ENCODE peak calls at places on chromosomes 4 and X, in five cellular contexts. A is GM23338, Q is astrocyte of the spinal cord, Z is dorsolateral prefrontal cortex, F is cardiac fibroblast. V is an unnamed sample.
A peak's percentile ranks its signal among the peaks of the same experiment; 100 is the strongest.

GRCh38 chr4:78645853-78646757 is 94.5 kb downstream of the ANXA3 start:
- DNase-seq in Q (peak; percentile 94), Z (peak; percentile 48), F (peak; percentile 97), A (no peak), V (peak; percentile 92)

GRCh38 chr4:15078682-15079642 is 76.7 kb downstream of the CPEB2 start:
- DNase-seq in A (no peak), F (peak; percentile 48), Q (peak; percentile 49), Z (no peak), V (no peak)

GRCh38 chr4:38681283-38682066 is 17.5 kb downstream of the KLF3 start:
- DNase-seq in Q (peak; percentile 77), Z (no peak), F (peak; percentile 89), A (no peak), V (peak; percentile 80)

GRCh38 chr4:15906024-15906443 is 32.5 kb downstream of the FGFBP1 start:
- DNase-seq in Z (no peak), Q (no peak), F (no peak), A (peak; percentile 75), V (no peak)

GRCh38 chr4:87461281-87461700 is 38.9 kb downstream of the NUDT9 start:
- DNase-seq in A (no peak), F (no peak), Z (no peak), Q (peak; percentile 49), V (peak; percentile 8)

GRCh38 chr4:168388890-168389289 is 70.3 kb upstream of the DDX60 start:
- DNase-seq in A (no peak), F (peak; percentile 33), Q (peak; percentile 57), Z (no peak), V (no peak)

GRCh38 chrX:94107981-94108380 is 434.0 kb downstream of the FAM133A start:
- DNase-seq in Q (no peak), Z (no peak), F (no peak), A (peak; percentile 1), V (no peak)

GRCh38 chr4:101355767-101356702 is 8.7 kb upstream of the PPP3CA start:
- DNase-seq in F (peak; percentile 83), A (no peak), Q (peak; percentile 84), Z (no peak), V (peak; percentile 77)

GRCh38 chrX:39065051-39065871 is 264.0 kb downstream of the MID1IP1 start:
- DNase-seq in Z (no peak), Q (no peak), F (no peak), A (peak; percentile 43), V (no peak)

GRCh38 chr4:5890063-5890727 is 2.7 kb downstream of the CRMP1 start:
- DNase-seq in Q (peak; percentile 18), A (peak; percentile 93), Z (peak; percentile 83), F (no peak), V (no peak)

GRCh38 chr4:182193261-182193660 is 49.9 kb upstream of the TENM3 start:
- DNase-seq in A (no peak), F (no peak), Z (no peak), Q (no peak), V (no peak)

GRCh38 chr4:156138781-156139280 is 185.2 kb upstream of the CTSO start:
- DNase-seq in A (no peak), Q (no peak), Z (no peak), F (no peak), V (no peak)

GRCh38 chr4:27463816-27464215 is 603.2 kb downstream of the STIM2 start:
- DNase-seq in F (no peak), A (no peak), Z (no peak), Q (peak; percentile 84), V (peak; percentile 45)

GRCh38 chr4:7964459-7964858 is 24.8 kb upstream of the AFAP1 start:
- DNase-seq in F (no peak), Z (no peak), Q (no peak), A (no peak), V (no peak)

GRCh38 chr4:127505203-127505602 is 127.6 kb upstream of the INTU start:
- DNase-seq in Q (peak; percentile 89), Z (no peak), A (no peak), F (peak; percentile 87), V (peak; percentile 88)

GRCh38 chrX:9912341-9912740 is 54.8 kb upstream of the CLDN34 start:
- DNase-seq in A (peak; percentile 51), Z (no peak), Q (peak; percentile 8), F (peak; percentile 23), V (no peak)
- H3K4me3 ChIP-seq in A (no peak overlapping the region), Z (peak overlapping the region; percentile 55), Q (peak overlapping the region; percentile 10), F (peak overlapping the region; percentile 5), V (no peak overlapping the region)

GRCh38 chrX:7067266-7067665 is 80.2 kb upstream of the STS start:
- DNase-seq in F (no peak), Z (no peak), Q (no peak), A (no peak), V (no peak)

GRCh38 chrX:7071390-7071789 is 76.1 kb upstream of the STS start:
- DNase-seq in Q (no peak), Z (no peak), F (no peak), A (no peak), V (no peak)

GRCh38 chrX:7065473-7065872 is 82.0 kb upstream of the STS start:
- DNase-seq in Z (no peak), Q (no peak), F (no peak), A (no peak), V (no peak)

GRCh38 chrX:7069556-7069955 is 78.0 kb upstream of the STS start:
- DNase-seq in Q (no peak), Z (no peak), A (peak; percentile 12), F (no peak), V (no peak)

GRCh38 chrX:7068939-7069367 is 78.6 kb upstream of the STS start:
- DNase-seq in F (no peak), Z (no peak), Q (no peak), A (peak; percentile 44), V (no peak)
- TF ChIP-seq CTCF in F (peak; percentile 36), Z (no peak), Q (peak; percentile 51), A (peak; percentile 44), V (peak; percentile 47)

DNA sequence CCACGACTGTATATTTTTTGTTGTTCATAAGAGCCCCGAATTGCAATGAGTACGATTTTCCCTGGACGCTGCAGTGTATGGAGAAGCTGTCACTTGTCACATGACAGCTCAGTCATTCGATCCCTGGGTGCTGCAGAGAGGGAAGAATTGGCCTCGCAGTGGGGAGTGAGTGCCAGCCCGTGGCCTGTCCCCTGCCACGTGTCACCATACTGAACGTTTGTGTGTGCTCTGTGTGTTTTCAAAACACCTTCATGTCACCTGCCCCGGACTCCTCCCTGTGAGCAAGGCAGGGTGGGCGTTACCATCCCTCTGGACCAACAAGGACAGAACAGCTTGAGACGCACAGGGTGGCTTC is 77.9 kb downstream of the TBL1X start:
- DNase-seq in A (no peak), F (no peak), Z (no peak), Q (no peak), V (no peak)
- H3K4me3 ChIP-seq in A (no peak overlapping the region), F (no peak overlapping the region), Z (no peak overlapping the region), Q (no peak overlapping the region), V (no peak overlapping the region)

DNA sequence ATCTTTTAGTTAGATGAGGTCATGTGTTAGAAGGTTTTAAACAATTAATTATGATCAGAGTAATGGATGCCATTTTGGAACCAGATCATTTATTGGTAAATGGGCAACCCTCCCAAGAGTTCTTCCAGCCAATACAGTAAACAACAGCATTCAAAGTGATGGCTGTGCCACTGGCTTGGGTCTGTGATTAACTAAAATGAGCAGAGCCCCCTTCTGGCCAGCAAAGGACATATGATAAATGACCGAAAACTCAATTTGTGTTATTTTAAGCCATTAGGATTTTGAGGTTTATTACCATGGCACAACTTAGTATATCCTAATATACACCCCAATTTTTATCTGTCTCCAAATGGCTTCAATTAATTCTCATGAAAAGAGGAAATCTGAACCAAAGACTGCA is 90.8 kb upstream of the NPFFR2 start:
- DNase-seq in Z (no peak), A (peak; percentile 76), Q (no peak), F (peak; percentile 14), V (no peak)
- TF ChIP-seq CTCF in Z (peak; percentile 19), A (peak; percentile 77), Q (peak; percentile 29), F (peak; percentile 44), V (peak; percentile 46)

GRCh38 chr4:88854481-88854880 is 156.9 kb upstream of the NAP1L5 start:
- DNase-seq in A (no peak), F (no peak), Z (no peak), Q (no peak), V (no peak)

GRCh38 chr4:88859191-88859812 is 161.7 kb upstream of the NAP1L5 start:
- DNase-seq in F (no peak), A (no peak), Z (no peak), Q (no peak), V (no peak)

GRCh38 chr4:88860594-88860993 is 163.0 kb upstream of the NAP1L5 start:
- DNase-seq in F (no peak), A (no peak), Z (no peak), Q (no peak), V (no peak)

GRCh38 chr4:88857588-88857987 is 160.0 kb upstream of the NAP1L5 start:
- DNase-seq in Z (no peak), F (no peak), A (no peak), Q (peak; percentile 51), V (no peak)

GRCh38 chr4:88858752-88859151 is 161.1 kb upstream of the NAP1L5 start:
- DNase-seq in A (no peak), Q (no peak), Z (no peak), F (no peak), V (no peak)
- H3K4me3 ChIP-seq in A (no peak overlapping the region), Q (no peak overlapping the region), Z (no peak overlapping the region), F (no peak overlapping the region), V (no peak overlapping the region)